ENCODE peak calls at places on chromosomes 11 and 22, in five cellular contexts. L is sigmoid colon, U is IMR-90, O is cardiac fibroblast, A is left ventricle myocardium inferior. J is an unnamed sample.

GRCh38 chr11:113022267-113022666 is 61.0 kb downstream of the NCAM1 start:
- DNase-seq in A (no peak), U (no peak), O (no peak), L (no peak), J (no peak)

GRCh38 chr11:24679686-24680318 is 182.9 kb downstream of the LUZP2 start:
- DNase-seq in L (no peak), U (peak), O (no peak), A (no peak), J (no peak)

GRCh38 chr11:76803811-76804600 is 20.9 kb downstream of the TSKU start:
- DNase-seq in A (no peak), U (peak), L (no peak), O (peak), J (peak)

GRCh38 chr22:46053563-46054090 is 76.7 kb upstream of the WNT7B start:
- DNase-seq in U (peak), O (peak), A (peak), L (peak), J (no peak)

GRCh38 chr11:44766112-44766971 is 39.6 kb downstream of the TSPAN18 start:
- DNase-seq in O (peak), A (peak), L (no peak), U (peak), J (no peak)

GRCh38 chr22:20154602-20155183 is 3.8 kb upstream of the CCDC188 start:
- DNase-seq in A (no peak), L (no peak), O (no peak), U (no peak), J (no peak)

GRCh38 chr11:122344281-122344680 is 228.3 kb upstream of the BLID start:
- DNase-seq in O (peak), U (peak), A (no peak), L (no peak), J (no peak)

GRCh38 chr11:13152736-13153541 is 124.7 kb upstream of the BMAL1 start:
- DNase-seq in U (peak), L (no peak), A (no peak), O (peak), J (no peak)

GRCh38 chr11:130070829-130071205 is 1.1 kb downstream of the APLP2 start:
- DNase-seq in O (peak), U (peak), A (no peak), L (no peak), J (no peak)

GRCh38 chr11:130069684-130070108 is at the start of gene APLP2:
- DNase-seq in U (peak), O (peak), L (peak), A (peak), J (peak)

GRCh38 chr11:130068546-130068985 is 1.1 kb upstream of the APLP2 start:
- DNase-seq in U (no peak), O (no peak), A (no peak), L (no peak), J (no peak)

GRCh38 chr11:130070109-130070828 is 575 bp downstream of the APLP2 start:
- DNase-seq in L (peak), U (peak), O (peak), A (peak), J (no peak)

GRCh38 chr11:130068986-130069683 is 559 bp upstream of the APLP2 start:
- DNase-seq in U (peak), A (peak), O (peak), L (peak), J (peak)
- TF ChIP-seq CTCF in U (peak), A (peak), O (peak), L (peak), J (peak)

GRCh38 chr11:104999716-105000115 is 23.3 kb downstream of the CASP5 start:
- DNase-seq in A (no peak), L (no peak), U (peak), O (no peak), J (no peak)

GRCh38 chr11:105000797-105001196 is 22.2 kb downstream of the CASP5 start:
- DNase-seq in L (no peak), O (no peak), U (no peak), A (no peak), J (no peak)

GRCh38 chr11:105000167-105000566 is 22.8 kb downstream of the CASP5 start:
- DNase-seq in O (peak), A (no peak), L (no peak), U (no peak), J (no peak)

GRCh38 chr11:104995001-104995408 is 26.6 kb upstream of the CASP4 start:
- DNase-seq in A (no peak), U (no peak), L (no peak), O (no peak), J (no peak)

GRCh38 chr11:104997288-104997687 is 25.7 kb downstream of the CASP5 start:
- DNase-seq in L (no peak), U (no peak), O (peak), A (no peak), J (no peak)
- TF ChIP-seq CTCF in L (no peak), U (no peak), O (peak), A (no peak), J (no peak)

GRCh38 chr22:34975721-34976120 is 90.2 kb upstream of the ISX start:
- DNase-seq in U (no peak), A (no peak), O (no peak), L (no peak), J (no peak)
- TF ChIP-seq CTCF in U (no peak), A (no peak), O (no peak), L (no peak), J (no peak)

DNA sequence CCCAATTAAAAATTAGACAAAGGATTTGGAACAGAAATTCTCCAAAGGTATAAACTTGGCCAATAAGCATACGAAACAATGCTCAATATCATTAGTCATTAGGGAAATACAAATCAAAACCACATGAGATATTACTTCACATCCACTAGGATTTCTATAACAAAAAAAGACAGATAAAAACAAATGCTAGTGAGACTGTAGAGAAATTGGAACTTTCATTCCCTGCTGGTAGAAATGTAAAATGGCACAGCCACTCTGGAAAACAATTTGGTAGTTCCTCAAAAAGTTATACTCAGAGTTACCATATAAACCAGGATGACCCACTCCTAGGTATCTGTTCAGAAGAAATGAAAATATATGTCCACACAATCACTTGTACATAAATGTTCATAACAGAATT is 71.6 kb downstream of the RPL27A start:
- DNase-seq in L (no peak), A (no peak), U (no peak), O (peak), J (no peak)
- TF ChIP-seq CTCF in L (no peak), A (peak), U (no peak), O (peak), J (no peak)

DNA sequence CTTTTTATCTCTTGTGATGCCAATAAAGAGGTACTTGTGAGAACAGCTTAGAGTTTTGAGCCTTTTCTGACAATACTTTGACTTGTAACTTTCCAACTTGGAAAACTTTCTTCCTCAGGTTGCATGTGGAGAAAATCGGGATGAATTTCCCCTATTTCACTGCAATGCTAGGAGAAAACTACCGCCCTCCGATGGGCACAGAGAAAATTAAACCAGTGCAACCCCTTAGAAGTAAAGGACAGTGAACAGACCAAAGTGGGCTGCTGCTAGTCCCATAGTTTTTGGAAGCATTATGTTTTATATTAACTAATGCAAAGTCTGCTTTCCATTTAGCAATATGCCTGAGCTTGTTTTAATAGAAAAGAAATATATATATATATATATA is 195.5 kb upstream of the RAG2 start:
- DNase-seq in O (no peak), A (no peak), L (no peak), U (no peak), J (no peak)
- TF ChIP-seq CTCF in O (no peak), A (no peak), L (no peak), U (no peak), J (no peak)

GRCh38 chr22:43948836-43949235 is 6.4 kb upstream of the SAMM50 start:
- DNase-seq in O (no peak), L (no peak), A (no peak), U (no peak), J (no peak)

GRCh38 chr22:43941449-43941848 is 13.8 kb upstream of the SAMM50 start:
- DNase-seq in U (no peak), L (no peak), O (no peak), A (no peak), J (no peak)

GRCh38 chr22:43944670-43945430 is 10.4 kb upstream of the SAMM50 start:
- DNase-seq in U (no peak), L (no peak), O (peak), A (no peak), J (no peak)

GRCh38 chr22:43946391-43946680 is 8.9 kb upstream of the SAMM50 start:
- DNase-seq in O (peak), U (no peak), A (no peak), L (no peak), J (no peak)

DNA sequence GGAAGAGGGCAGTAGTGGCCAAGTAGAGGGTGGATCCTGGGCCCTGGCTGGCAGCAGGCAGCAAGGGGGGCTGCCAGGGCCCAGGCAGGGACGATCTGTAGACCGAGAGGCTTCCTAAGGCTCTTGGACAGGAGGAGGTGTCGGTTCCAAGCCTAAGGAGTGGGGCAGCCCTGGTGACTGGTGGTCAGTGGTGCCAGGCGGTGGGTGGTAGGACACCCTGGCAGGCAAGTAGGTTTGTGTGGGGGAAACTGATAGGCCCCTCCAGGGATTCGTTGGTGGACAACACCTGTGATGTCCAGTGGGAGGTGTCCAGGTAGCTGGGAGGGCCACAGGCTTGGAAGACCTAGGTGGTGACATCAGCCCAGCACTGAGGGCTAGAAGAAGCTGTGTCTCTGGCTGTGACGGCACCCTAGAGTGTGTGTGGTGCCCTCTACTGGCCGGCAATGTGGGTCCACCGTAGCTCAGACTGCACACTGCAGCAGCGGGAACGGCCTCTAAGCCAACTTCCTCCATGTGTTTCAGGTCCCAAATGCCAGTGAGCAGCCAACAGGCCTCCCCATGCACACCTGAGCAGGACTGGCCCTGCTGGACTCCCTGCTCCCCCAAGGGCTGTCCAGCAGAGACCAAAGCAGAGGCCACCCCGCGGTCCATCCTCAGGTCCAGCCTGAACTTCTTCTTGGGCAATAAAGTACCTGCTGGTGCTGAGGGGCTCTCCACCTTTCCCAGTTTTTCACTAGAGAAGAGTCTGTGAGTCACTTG is 9.4 kb upstream of the SAMM50 start:
- DNase-seq in L (no peak), A (peak), U (peak), O (peak), J (no peak)
- TF ChIP-seq CTCF in L (no peak), A (peak), U (peak), O (peak), J (peak)

GRCh38 chr22:31836010-31836409 is 82.2 kb downstream of the DEPDC5 start:
- DNase-seq in A (no peak), O (no peak), U (no peak), L (no peak), J (no peak)
- TF ChIP-seq CTCF in A (no peak), O (peak), U (no peak), L (no peak), J (no peak)